ENCODE peak calls at places on chromosomes 3 and 15, in four cellular contexts. K, D, N and G are unnamed samples.

GRCh38 chr15:41498657-41499056 is 5.0 kb downstream of the ITPKA start:
- DNase-seq in D (no peak), N (no peak), K (no peak), G (no peak)

GRCh38 chr3:124895756-124896155 is 8.6 kb upstream of the ITGB5 start:
- DNase-seq in N (no peak), D (no peak), K (no peak), G (no peak)

GRCh38 chr3:140736863-140737460 is 59.1 kb downstream of the TRIM42 start:
- DNase-seq in N (peak; percentile 30), K (peak; percentile 66), D (peak; percentile 39), G (peak; percentile 44)

GRCh38 chr15:63057454-63058335 is 15.1 kb downstream of the TPM1 start:
- DNase-seq in D (no peak), N (no peak), K (peak; percentile 45), G (peak; percentile 29)

GRCh38 chr15:70160267-70160666 is 62.5 kb upstream of the TLE3 start:
- DNase-seq in D (no peak), N (no peak), K (peak; percentile 77), G (peak; percentile 36)

GRCh38 chr15:98927990-98928389 is 79.6 kb downstream of the PGPEP1L start:
- DNase-seq in K (no peak), N (no peak), D (no peak), G (no peak)

GRCh38 chr3:129263161-129263910 is 13.9 kb downstream of the COPG1 start:
- DNase-seq in N (no peak), D (no peak), K (no peak), G (no peak)

GRCh38 chr3:10299175-10299574 is 6.4 kb upstream of the GHRL start:
- DNase-seq in N (no peak), D (no peak), K (peak; percentile 18), G (no peak)

GRCh38 chr3:178384302-178384939 is 151.8 kb upstream of the KCNMB2 start:
- DNase-seq in K (peak; percentile 30), D (no peak), N (no peak), G (peak; percentile 37)